ENCODE peak calls at places on chromosomes 13 and 19, in five cellular contexts. C is ovary, V is MM.1S, A is psoas muscle, G is thoracic aorta. I is an unnamed sample.

GRCh38 chr19:46521241-46521640 is 25.6 kb upstream of the PNMA8B start:
- DNase-seq in C (no peak), V (no peak), A (no peak), G (no peak), I (no peak)

GRCh38 chr19:14061751-14062557 is at the start of gene PALM3:
- DNase-seq in C (no peak), V (no peak), A (no peak), G (no peak), I (no peak)

GRCh38 chr13:24741016-24741662 is 22.8 kb upstream of the RNF17 start:
- DNase-seq in C (no peak), V (no peak), A (no peak), G (no peak), I (no peak)

GRCh38 chr13:28505543-28506135 is 10.7 kb upstream of the FLT1 start:
- DNase-seq in C (no peak), V (no peak), A (no peak), G (no peak), I (no peak)

GRCh38 chr13:34678154-34678553 is 263.9 kb upstream of the NBEA start:
- DNase-seq in C (no peak), V (no peak), A (no peak), G (no peak), I (no peak)

GRCh38 chr19:35030257-35031071 is at the start of gene SCN1B:
- DNase-seq in C (peak; percentile 72), V (no peak), A (peak; percentile 92), G (no peak), I (peak; percentile 80)

GRCh38 chr13:65540064-65540635 is 1690.0 kb downstream of the PCDH9 start:
- DNase-seq in C (no peak), V (no peak), A (no peak), G (no peak), I (no peak)

GRCh38 chr13:76715621-76716020 is 170.6 kb downstream of the KCTD12 start:
- DNase-seq in C (no peak), V (no peak), A (no peak), G (no peak), I (no peak)

GRCh38 chr13:26221721-26222522 is at the start of gene RNF6:
- DNase-seq in C (peak; percentile 96), V (peak; percentile 89), A (peak; percentile 95), G (peak; percentile 90), I (peak; percentile 96)
- TF ChIP-seq CTCF in C (no peak), V (no peak), A (no peak), G (no peak), I (peak; percentile 25)

GRCh38 chr13:92272177-92272576 is 873.8 kb downstream of the GPC5 start:
- DNase-seq in C (no peak), V (no peak), A (no peak), G (no peak), I (no peak)
- H3K27ac ChIP-seq in C (no peak overlapping the region), V (no peak overlapping the region), A (no peak overlapping the region), G (no peak overlapping the region), I (no peak overlapping the region)

DNA sequence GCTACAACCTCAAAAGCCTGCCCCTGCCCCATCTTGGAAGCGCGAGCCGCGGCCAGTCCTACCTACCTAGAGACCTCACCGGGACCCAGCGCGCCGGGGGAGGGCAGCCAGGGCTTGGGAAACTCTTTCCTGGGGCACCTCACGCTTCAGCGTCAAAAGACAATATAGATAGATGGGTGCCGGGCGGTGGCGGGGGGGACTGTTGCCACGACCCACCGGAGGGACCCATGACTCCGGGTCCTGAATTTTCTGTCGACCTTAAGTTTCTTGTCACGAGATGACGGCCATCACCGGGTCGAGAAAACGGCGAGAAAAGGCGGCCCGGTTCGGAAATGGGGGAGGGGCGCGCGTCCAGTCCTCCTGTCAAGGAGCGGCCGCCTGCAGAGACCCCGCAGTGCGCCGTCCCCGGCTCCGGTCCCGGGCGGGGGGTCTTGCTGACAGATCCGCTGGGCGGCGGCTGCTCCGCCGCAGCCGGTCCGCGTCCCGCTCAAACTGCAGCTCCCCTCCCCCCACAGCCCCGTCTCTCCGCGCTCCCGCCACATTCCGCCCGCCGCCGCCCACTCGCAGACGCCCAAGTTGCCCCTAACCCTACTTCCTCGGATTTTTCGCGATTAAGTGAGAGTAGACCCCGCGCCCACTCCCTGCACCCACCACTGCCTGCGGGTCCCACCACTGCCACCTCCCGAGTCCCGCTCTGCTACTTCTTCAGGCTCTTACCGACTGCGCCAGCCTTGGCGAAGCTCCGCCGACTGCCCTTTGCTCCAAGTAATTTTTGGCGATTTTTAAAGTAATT is 66.1 kb downstream of the KCNRG start:
- DNase-seq in C (peak; percentile 43), V (peak; percentile 14), A (peak; percentile 69), G (no peak), I (peak; percentile 27)
- H3K27me3 ChIP-seq in C (no peaks in the 10 kb centered on the region), V (no peaks in the 10 kb centered on the region), A (no peaks in the 10 kb centered on the region), G (no peaks in the 10 kb centered on the region), I (no peaks in the 10 kb centered on the region)

DNA sequence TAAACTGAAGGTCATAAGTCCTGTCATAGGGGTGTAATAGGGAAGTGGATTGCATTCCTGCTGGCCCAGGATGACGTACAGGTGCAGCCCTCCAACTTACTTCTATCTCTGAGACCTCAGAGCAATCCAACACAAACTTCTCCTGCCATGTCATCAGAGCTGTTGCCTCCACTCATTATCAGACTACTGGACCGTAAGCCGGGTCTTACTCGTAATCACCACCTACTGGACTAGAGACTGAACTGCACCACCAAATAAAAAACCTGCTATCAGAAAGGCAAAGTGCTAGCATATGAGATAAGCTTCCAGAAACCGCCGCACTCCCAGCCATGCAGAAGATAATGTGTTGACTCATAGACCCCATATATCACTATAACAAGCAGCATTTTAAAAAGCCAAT is 102.1 kb downstream of the SLITRK1 start:
- DNase-seq in C (no peak), V (peak; percentile 34), A (no peak), G (no peak), I (no peak)
- TF ChIP-seq CTCF in C (no peak), V (peak; percentile 54), A (no peak), G (no peak), I (no peak)

DNA sequence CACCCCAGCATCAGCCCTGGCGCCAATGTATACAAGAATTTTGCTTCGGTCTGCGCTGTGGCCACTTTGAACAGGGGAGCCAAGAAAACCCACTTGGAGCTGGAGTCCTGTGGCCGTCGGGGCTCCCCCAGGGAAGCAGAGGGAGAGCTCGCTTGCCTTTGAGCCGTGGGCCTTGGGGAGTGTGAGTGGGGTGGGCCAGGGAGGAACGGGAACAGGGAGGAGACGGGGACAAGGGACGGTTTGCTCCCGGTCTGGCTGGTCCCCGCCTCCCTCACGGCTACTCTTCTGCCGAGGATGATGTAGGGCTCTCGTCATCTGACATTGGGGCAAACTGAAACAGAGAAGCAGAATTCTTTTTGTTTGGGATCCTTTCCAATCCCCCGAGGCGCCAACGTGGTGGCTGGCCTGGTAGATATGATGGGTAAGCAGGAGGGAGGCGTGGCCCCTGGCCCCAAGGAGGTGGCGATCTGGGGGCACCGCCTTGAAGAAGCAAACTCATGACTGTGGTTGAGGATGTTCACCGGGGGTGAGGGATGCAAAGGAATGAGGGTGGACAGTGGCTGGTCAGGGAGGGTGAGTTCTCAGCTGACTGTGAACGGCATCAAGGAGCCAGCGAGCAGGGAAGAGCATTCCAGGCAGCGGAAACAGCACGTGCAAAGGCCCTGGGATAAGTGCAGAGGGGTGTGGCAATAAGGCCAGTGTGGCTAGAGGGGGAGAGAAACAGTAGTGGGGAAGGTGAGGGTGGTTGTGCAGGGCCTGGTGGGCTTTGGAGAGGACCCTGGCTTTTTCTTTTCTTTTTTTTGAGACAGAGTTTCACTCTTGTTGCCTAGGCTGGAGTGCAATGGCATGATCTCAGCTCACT is 10.9 kb upstream of the SPC24 start:
- DNase-seq in C (no peak), V (no peak), A (peak; percentile 57), G (no peak), I (no peak)
- H3K27ac ChIP-seq in C (peak overlapping the region; percentile 78), V (no peak overlapping the region), A (peak overlapping the region; percentile 41), G (peak overlapping the region; percentile 93), I (peak overlapping the region; percentile 81)